ENCODE peak calls at places on chromosomes 16 and 17, in nine cellular contexts. X is effector memory CD4-positive, alpha-beta T cell; Q is fibroblast of lung; M is CD8-positive, alpha-beta memory T cell; S is BJ; F is PC-3; L is naive thymus-derived CD4-positive, alpha-beta T cell; U is upper lobe of left lung; T is stomach. D is an unnamed sample.

GRCh38 chr16:66926171-66926570 is 836 bp upstream of the RRAD start:
- DNase-seq in T (peak; percentile 40), M (no peak), Q (no peak), F (no peak), L (no peak), X (no peak), S (no peak), U (no peak), D (no peak)

GRCh38 chr16:81564368-81565060 is 119.9 kb downstream of the CMIP start:
- DNase-seq in S (no peak), T (no peak), M (no peak), Q (no peak), U (no peak), L (no peak), F (no peak), X (no peak), D (no peak)

GRCh38 chr16:1912215-1912543 is 6.0 kb downstream of the HS3ST6 start:
- DNase-seq in S (no peak), U (peak; percentile 76), M (no peak), F (no peak), X (no peak), L (no peak), T (no peak), Q (no peak), D (no peak)

GRCh38 chr16:79826732-79827514 is 226.4 kb upstream of the MAF start:
- DNase-seq in S (no peak), T (no peak), F (no peak), U (no peak), X (no peak), M (no peak), Q (peak; percentile 94), L (no peak), D (no peak)

GRCh38 chr17:2271985-2272702 is 31.4 kb downstream of the SMG6 start:
- DNase-seq in F (no peak), S (no peak), Q (no peak), U (no peak), T (no peak), L (no peak), X (no peak), M (no peak), D (no peak)

GRCh38 chr17:78883090-78883532 is 19.9 kb downstream of the CEP295NL start:
- DNase-seq in S (peak; percentile 86), U (no peak), M (no peak), L (no peak), T (peak; percentile 69), X (no peak), F (peak; percentile 94), Q (peak; percentile 74), D (no peak)

GRCh38 chr16:8941718-8942344 is 21.9 kb downstream of the USP7 start:
- DNase-seq in S (no peak), Q (no peak), L (no peak), F (no peak), T (no peak), X (no peak), M (no peak), U (no peak), D (no peak)

GRCh38 chr17:4163951-4164350 is 21.0 kb downstream of the CYB5D2 start:
- DNase-seq in M (no peak), S (no peak), T (no peak), Q (peak; percentile 75), U (no peak), X (no peak), F (no peak), L (no peak), D (no peak)

GRCh38 chr16:51707666-51708065 is 556.6 kb upstream of the SALL1 start:
- DNase-seq in M (no peak), T (no peak), S (no peak), Q (no peak), X (no peak), L (no peak), F (no peak), U (no peak), D (no peak)

GRCh38 chr17:4522661-4523060 is 24.0 kb downstream of the SPNS2 start:
- DNase-seq in T (no peak), Q (no peak), L (no peak), M (no peak), S (no peak), F (no peak), X (no peak), U (no peak), D (no peak)

GRCh38 chr16:55044366-55044975 is 113.8 kb downstream of the IRX5 start:
- DNase-seq in F (no peak), X (no peak), L (no peak), U (no peak), M (no peak), S (no peak), T (no peak), Q (no peak), D (no peak)

GRCh38 chr17:49589556-49589885 is 13.8 kb downstream of the NXPH3 start:
- DNase-seq in X (no peak), S (no peak), L (no peak), U (no peak), T (no peak), Q (no peak), M (no peak), F (no peak), D (no peak)

GRCh38 chr17:61399131-61400057 is at the start of gene TBX2:
- DNase-seq in F (peak; percentile 85), Q (peak; percentile 99), U (peak; percentile 91), T (peak; percentile 51), L (no peak), S (no peak), M (no peak), X (no peak), D (peak; percentile 92)

GRCh38 chr16:22278841-22279240 is 18.4 kb upstream of the POLR3E start:
- DNase-seq in Q (no peak), T (no peak), F (no peak), U (no peak), L (no peak), M (no peak), S (no peak), X (no peak), D (peak; percentile 24)

DNA sequence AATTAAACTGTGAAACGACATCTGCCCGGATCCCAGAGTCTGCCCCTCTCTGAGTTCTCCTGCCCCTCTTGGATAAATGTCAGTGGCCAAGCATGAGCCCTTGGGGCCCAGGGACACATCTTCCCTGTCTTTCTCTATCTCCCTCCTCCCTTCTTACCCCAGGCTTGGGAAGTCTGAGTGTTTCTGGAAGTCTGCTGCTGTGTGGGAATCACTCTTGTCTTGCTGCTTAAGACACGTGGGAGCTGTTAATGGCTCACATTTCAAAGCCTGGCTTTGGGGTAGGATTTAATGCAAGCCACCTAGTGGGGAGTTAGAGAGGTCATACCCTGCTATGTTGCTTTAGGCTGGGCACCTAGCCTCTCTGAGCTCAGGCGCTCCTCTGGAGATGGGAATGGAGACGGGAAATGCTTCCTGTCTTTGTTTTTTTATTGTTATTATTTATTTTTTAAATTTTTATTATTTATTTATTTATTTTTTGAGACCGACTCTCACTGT is 218.5 kb upstream of the CIBAR2 start:
- DNase-seq in L (no peak), U (no peak), M (no peak), T (no peak), Q (peak; percentile 85), X (no peak), F (peak; percentile 71), S (peak; percentile 44), D (peak; percentile 72)
- H3K27me3 ChIP-seq in L (no peaks in the 10 kb centered on the region), U (no peaks in the 10 kb centered on the region), M (no peaks in the 10 kb centered on the region), T (no peaks in the 10 kb centered on the region), Q (no peaks in the 10 kb centered on the region), X (peaks cover 6% of the 10 kb centered on the region), F (no peaks in the 10 kb centered on the region), S (no peaks in the 10 kb centered on the region), D (no peaks in the 10 kb centered on the region)

DNA sequence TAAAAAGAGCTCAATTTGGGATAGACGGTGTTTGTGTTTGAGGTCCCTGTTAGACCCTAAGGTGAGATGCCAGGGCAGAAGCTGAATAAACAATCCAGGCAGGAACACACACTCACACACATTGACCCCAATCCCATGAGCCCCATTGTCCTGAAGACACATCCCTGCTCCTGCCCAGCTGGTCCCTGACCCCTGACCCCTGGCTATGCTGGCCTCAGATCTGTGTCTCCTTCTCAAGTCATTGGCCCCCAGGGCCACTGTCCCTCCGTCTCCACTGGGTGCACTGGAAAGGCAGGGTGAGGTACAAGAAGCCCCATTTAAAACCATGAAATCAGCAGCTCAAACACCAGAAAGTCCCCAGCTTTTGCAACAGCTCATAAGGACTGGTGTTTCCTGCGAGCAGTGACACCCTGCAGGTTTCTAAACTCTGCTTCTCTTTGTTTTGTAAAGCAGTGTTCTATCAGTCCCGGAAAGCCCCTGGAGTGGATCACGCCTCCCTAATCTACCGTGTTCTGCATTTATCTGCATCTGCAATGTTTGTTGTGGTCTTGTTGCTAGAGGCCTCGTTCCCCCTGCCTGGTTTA is 18.0 kb upstream of the ASGR2 start:
- DNase-seq in S (no peak), F (no peak), X (peak; percentile 47), Q (no peak), L (peak; percentile 41), T (no peak), U (no peak), M (peak; percentile 49), D (no peak)
- H3K27me3 ChIP-seq in S (peaks cover 12% of the 10 kb centered on the region), F (no peaks in the 10 kb centered on the region), X (no peaks in the 10 kb centered on the region), Q (peaks cover 12% of the 10 kb centered on the region), L (no peaks in the 10 kb centered on the region), T (no peaks in the 10 kb centered on the region), U (no peaks in the 10 kb centered on the region), M (no peaks in the 10 kb centered on the region), D (peaks cover 3% of the 10 kb centered on the region)

DNA sequence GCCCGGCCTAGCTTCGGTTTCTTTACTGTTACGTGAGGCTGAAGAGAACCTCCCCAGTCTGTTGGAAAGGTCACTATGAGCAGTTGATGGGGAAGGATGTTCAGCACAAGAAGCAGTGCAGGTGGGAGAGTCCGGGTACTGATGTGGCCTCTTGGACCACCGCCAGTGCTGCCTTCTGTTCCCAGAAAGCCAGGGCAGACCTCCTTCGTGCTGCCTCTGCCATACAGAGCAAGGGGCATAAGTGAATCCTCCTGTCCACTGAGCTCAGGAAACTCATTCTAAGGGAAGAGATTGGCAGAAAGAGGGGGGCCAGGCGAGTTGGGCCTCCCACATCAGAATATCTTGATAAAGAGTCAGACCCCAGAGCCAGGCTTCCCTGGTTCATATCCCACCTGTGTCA is 3.7 kb downstream of the PPP4C start:
- DNase-seq in X (no peak), M (no peak), S (no peak), Q (no peak), U (no peak), F (no peak), T (no peak), L (no peak), D (no peak)
- H3K27me3 ChIP-seq in X (no peaks in the 10 kb centered on the region), M (no peaks in the 10 kb centered on the region), S (no peaks in the 10 kb centered on the region), Q (no peaks in the 10 kb centered on the region), U (no peaks in the 10 kb centered on the region), F (no peaks in the 10 kb centered on the region), T (no peaks in the 10 kb centered on the region), L (no peaks in the 10 kb centered on the region), D (no peaks in the 10 kb centered on the region)

DNA sequence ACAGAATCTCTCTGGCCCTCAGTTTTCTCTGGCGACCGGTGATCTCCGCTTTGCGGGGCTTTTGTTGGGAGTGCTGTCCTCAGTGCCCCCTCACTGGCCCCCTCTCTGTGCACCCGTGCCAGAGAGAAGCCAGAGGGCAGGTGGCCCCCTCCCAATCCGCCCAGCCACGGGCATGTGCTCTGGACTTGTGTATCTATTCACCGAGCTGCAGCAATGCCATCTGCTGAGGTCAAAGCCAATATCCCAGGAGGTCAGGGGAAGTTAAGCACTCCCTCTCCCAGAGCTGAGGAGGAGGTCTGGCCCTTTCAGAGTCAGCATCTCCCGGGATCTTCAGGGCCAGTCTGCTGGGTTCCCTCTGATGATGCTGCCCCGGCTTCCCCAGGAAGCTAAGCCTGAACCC is 5.1 kb downstream of the CACNG5 start:
- DNase-seq in L (no peak), M (no peak), F (no peak), X (no peak), Q (no peak), S (no peak), U (no peak), T (no peak), D (no peak)
- H3K27me3 ChIP-seq in L (no peaks in the 10 kb centered on the region), M (no peaks in the 10 kb centered on the region), F (peaks cover 47% of the 10 kb centered on the region), X (peaks cover 7% of the 10 kb centered on the region), Q (peaks cover 20% of the 10 kb centered on the region), S (peaks cover 13% of the 10 kb centered on the region), U (peaks cover 5% of the 10 kb centered on the region), T (peaks cover 3% of the 10 kb centered on the region), D (peaks cover 18% of the 10 kb centered on the region)

D was measured in HAP-1.